ENCODE peak calls at places on chromosomes 4 and X, in seven cellular contexts. S is smooth muscle cell of the brain vasculature; X is AG08396; L is cardiac fibroblast; K is CD4-positive, alpha-beta T cell; M is NCI-H2171; V is activated T-cell treated with anti-CD3 and anti-CD28 coated beads for 24 hours. F is an unnamed sample.

GRCh38 chr4:176538217-176538925 is 218.6 kb downstream of the SPCS3 start:
- DNase-seq in S (no peak), X (peak), L (peak), K (no peak), M (no peak), V (no peak), F (no peak)

GRCh38 chrX:77446029-77446585 is 1.1 kb upstream of the FGF16 start:
- DNase-seq in S (no peak), X (no peak), L (no peak), K (no peak), M (no peak), V (no peak), F (no peak)

GRCh38 chr4:51853027-51853682 is 10.2 kb downstream of the DCUN1D4 start:
- DNase-seq in S (no peak), X (no peak), L (no peak), K (no peak), M (peak), V (no peak), F (no peak)

GRCh38 chr4:31104596-31104995 is 384.4 kb downstream of the PCDH7 start:
- DNase-seq in S (no peak), X (no peak), L (no peak), K (no peak), M (no peak), V (no peak), F (no peak)

GRCh38 chr4:94407846-94408245 is 43.9 kb upstream of the PDLIM5 start:
- DNase-seq in S (no peak), X (no peak), L (peak), K (no peak), M (no peak), V (no peak), F (no peak)

GRCh38 chr4:76272091-76272490 is 20.6 kb downstream of the FAM47E start:
- DNase-seq in S (no peak), X (no peak), L (no peak), K (no peak), M (no peak), V (no peak), F (no peak)

GRCh38 chr4:155468282-155468681 is 91.5 kb upstream of the MAP9 start:
- DNase-seq in S (no peak), X (no peak), L (no peak), K (no peak), M (no peak), V (no peak), F (no peak)

GRCh38 chr4:99893991-99894981 is at the start of gene LAMTOR3:
- DNase-seq in S (peak), X (peak), L (peak), K (peak), M (peak), V (peak), F (peak)

GRCh38 chr4:121146530-121146929 is 17.6 kb downstream of the TNIP3 start:
- DNase-seq in S (no peak), X (no peak), L (peak), K (no peak), M (no peak), V (no peak), F (no peak)

GRCh38 chr4:2322801-2323200 is 60.9 kb upstream of the MXD4 start:
- DNase-seq in S (no peak), X (no peak), L (no peak), K (no peak), M (no peak), V (no peak), F (no peak)

GRCh38 chr4:102868153-102868781 is 525 bp upstream of the CISD2 start:
- DNase-seq in S (no peak), X (no peak), L (no peak), K (no peak), M (no peak), V (no peak), F (peak)

GRCh38 chr4:77581724-77582123 is 23.9 kb upstream of the CXCL13 start:
- DNase-seq in S (no peak), X (no peak), L (no peak), K (no peak), M (no peak), V (no peak), F (no peak)

GRCh38 chr4:7335363-7336066 is 99.2 kb downstream of the PSAPL1 start:
- DNase-seq in S (no peak), X (peak), L (peak), K (peak), M (no peak), V (peak), F (peak)

GRCh38 chr4:121900132-121900983 is 30.1 kb upstream of the BBS7 start:
- DNase-seq in S (peak), X (peak), L (peak), K (peak), M (peak), V (peak), F (no peak)

GRCh38 chr4:38654273-38654672 is 9.7 kb upstream of the KLF3 start:
- DNase-seq in S (no peak), X (no peak), L (no peak), K (peak), M (no peak), V (no peak), F (no peak)

GRCh38 chr4:52868138-52868537 is 6.0 kb downstream of the RASL11B start:
- DNase-seq in S (no peak), X (no peak), L (no peak), K (no peak), M (no peak), V (no peak), F (peak)

GRCh38 chrX:39396358-39396995 is 595.2 kb downstream of the MID1IP1 start:
- DNase-seq in S (no peak), X (no peak), L (no peak), K (no peak), M (peak), V (no peak), F (no peak)